ENCODE peak calls at places on chromosomes 11 and 22, in six cellular contexts. U is substantia nigra; Z is right cardiac atrium; K is CD4-positive, alpha-beta T cell; C is brain microvascular endothelial cell; F is pancreas. W is an unnamed sample.

GRCh38 chr22:19517919-19518567 is 6.2 kb downstream of the CLDN5 start:
- DNase-seq in U (no peak), Z (no peak), K (no peak), C (no peak), F (no peak), W (peak)

GRCh38 chr11:66268953-66269906 is 791 bp downstream of the RAB1B start:
- DNase-seq in U (peak), Z (peak), K (no peak), C (no peak), F (peak), W (no peak)

GRCh38 chr11:14974723-14975587 is 2.8 kb upstream of the CALCA start:
- DNase-seq in U (no peak), Z (peak), K (peak), C (peak), F (peak), W (no peak)

GRCh38 chr11:129643031-129643721 is 172.5 kb upstream of the TMEM45B start:
- DNase-seq in U (no peak), Z (no peak), K (no peak), C (peak), F (no peak), W (no peak)

GRCh38 chr11:132318421-132319157 is 948.2 kb downstream of the NTM start:
- DNase-seq in U (no peak), Z (no peak), K (no peak), C (peak), F (no peak), W (no peak)

GRCh38 chr22:49019737-49020136 is 807.9 kb downstream of the BRD1 start:
- DNase-seq in U (no peak), Z (no peak), K (no peak), C (no peak), F (no peak), W (peak)

GRCh38 chr11:89495951-89496350 is 4.8 kb upstream of the NOX4 start:
- DNase-seq in U (no peak), Z (no peak), K (no peak), C (peak), F (no peak), W (no peak)

GRCh38 chr11:110755961-110756360 is 43.7 kb upstream of the ARHGAP20 start:
- DNase-seq in U (no peak), Z (no peak), K (no peak), C (no peak), F (no peak), W (no peak)

GRCh38 chr11:1153951-1154487 is 3.7 kb upstream of the MUC5AC start:
- DNase-seq in U (no peak), Z (peak), K (no peak), C (peak), F (peak), W (peak)

DNA sequence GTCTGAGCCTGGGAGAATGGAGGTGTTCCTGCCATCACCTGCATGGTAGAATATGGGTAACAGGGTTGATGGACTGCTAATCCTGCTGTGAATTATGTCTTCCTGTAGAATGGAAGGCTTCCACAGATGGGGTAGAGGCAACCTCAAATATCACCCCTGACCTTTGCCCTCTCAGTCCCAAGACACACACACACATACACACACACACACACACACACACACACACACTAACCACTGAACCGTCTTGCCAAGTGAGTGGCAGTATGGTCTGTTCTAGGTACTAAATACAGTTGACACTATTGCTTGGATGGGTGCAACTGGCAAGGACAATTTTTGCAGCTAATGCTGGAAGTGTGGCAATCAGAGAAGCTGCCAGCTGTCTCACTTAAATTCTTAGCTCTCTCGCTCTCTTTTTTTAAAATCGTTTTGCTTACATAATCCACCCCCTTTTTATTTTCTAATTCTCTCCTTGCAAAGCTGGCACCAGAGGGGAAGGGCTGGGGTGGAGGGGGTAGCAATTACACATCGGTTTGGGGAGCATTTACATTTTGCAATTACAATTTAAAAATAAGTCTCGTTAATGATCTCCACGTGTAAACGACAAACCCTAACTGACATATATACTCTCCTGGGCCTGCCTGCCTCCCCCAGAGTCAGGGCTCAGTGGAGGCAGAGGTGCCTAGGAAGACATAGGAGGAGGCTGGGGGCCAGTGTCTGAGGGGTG is 162.5 kb downstream of the FEZ1 start:
- DNase-seq in U (no peak), Z (no peak), K (no peak), C (no peak), F (no peak), W (no peak)
- H3K27ac ChIP-seq in U (no peak), Z (no peak), K (no peak), C (no peak), F (no peak), W (no peak)

DNA sequence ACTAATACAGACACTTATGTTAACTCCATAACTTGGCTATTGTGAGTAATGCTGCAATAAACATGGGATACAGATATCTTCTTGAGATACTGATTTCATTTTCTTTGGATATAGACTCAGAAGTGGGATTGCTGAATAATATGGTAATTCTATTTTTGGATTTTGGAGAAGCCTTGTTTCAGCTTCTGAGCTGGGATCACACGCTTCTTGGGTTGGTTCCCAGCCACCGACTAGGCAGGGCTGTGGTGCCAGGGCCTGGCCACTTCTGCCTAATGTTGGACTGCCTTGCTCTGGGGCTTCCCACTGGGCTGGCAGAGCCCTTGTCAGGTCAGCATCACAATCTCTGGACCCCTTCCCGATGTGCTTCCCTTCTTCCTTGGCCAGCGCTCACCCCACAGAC is 14.0 kb upstream of the MCHR1 start:
- DNase-seq in U (peak), Z (peak), K (no peak), C (no peak), F (no peak), W (no peak)
- H3K27ac ChIP-seq in U (no peak), Z (peak), K (no peak), C (no peak), F (no peak), W (peak)

GRCh38 chr22:45172872-45173585 is 9.3 kb downstream of the NUP50 start:
- DNase-seq in U (no peak), Z (no peak), K (no peak), C (no peak), F (no peak), W (no peak)

GRCh38 chr22:45171830-45172229 is 8.1 kb downstream of the NUP50 start:
- DNase-seq in U (no peak), Z (no peak), K (no peak), C (no peak), F (no peak), W (no peak)

GRCh38 chr22:45166935-45167334 is 3.2 kb downstream of the NUP50 start:
- DNase-seq in U (no peak), Z (no peak), K (no peak), C (no peak), F (no peak), W (no peak)

GRCh38 chr22:45164217-45165123 is 745 bp downstream of the NUP50 start:
- DNase-seq in U (no peak), Z (peak), K (peak), C (no peak), F (peak), W (no peak)

GRCh38 chr22:45170001-45170466 is 6.3 kb downstream of the NUP50 start:
- DNase-seq in U (no peak), Z (no peak), K (peak), C (no peak), F (no peak), W (no peak)
- H3K27ac ChIP-seq in U (no peak), Z (no peak), K (peak), C (no peak), F (no peak), W (no peak)

GRCh38 chr11:36014906-36015305 is 71.0 kb downstream of the LDLRAD3 start:
- DNase-seq in U (no peak), Z (peak), K (no peak), C (no peak), F (no peak), W (no peak)

GRCh38 chr11:36016709-36017108 is 72.8 kb downstream of the LDLRAD3 start:
- DNase-seq in U (no peak), Z (no peak), K (no peak), C (no peak), F (no peak), W (no peak)

GRCh38 chr11:36015806-36016205 is 71.9 kb downstream of the LDLRAD3 start:
- DNase-seq in U (peak), Z (peak), K (no peak), C (no peak), F (no peak), W (peak)

GRCh38 chr11:36014499-36014898 is 70.6 kb downstream of the LDLRAD3 start:
- DNase-seq in U (no peak), Z (no peak), K (no peak), C (no peak), F (no peak), W (no peak)

GRCh38 chr11:36016263-36016662 is 72.4 kb downstream of the LDLRAD3 start:
- DNase-seq in U (no peak), Z (no peak), K (no peak), C (no peak), F (no peak), W (no peak)
- H3K27ac ChIP-seq in U (no peak), Z (peak), K (no peak), C (no peak), F (no peak), W (peak)

W was measured in coronary artery.